ENCODE peak calls at places on chromosomes 6 and 20, in four cellular contexts. One of them, this sample, is unnamed.

GRCh38 chr6:166512567-166512966 is 73.9 kb downstream of the RAMACL start:
- DNase-seq in A549: no peak
- DNase-seq in K562: peak
- DNase-seq in HepG2: no peak
- DNase-seq in this sample: no peak

GRCh38 chr6:67683960-67684359 is 951.1 kb upstream of the ADGRB3 start:
- DNase-seq in A549: no peak
- DNase-seq in K562: peak
- DNase-seq in HepG2: no peak
- DNase-seq in this sample: no peak

GRCh38 chr20:48090784-48091183 is 305.5 kb upstream of the SULF2 start:
- DNase-seq in A549: no peak
- DNase-seq in K562: no peak
- DNase-seq in HepG2: no peak
- DNase-seq in this sample: no peak

GRCh38 chr6:100175814-100176275 is 181.8 kb upstream of the MCHR2 start:
- DNase-seq in A549: no peak
- DNase-seq in K562: peak
- DNase-seq in HepG2: peak
- DNase-seq in this sample: no peak

GRCh38 chr6:3209114-3210023 is 18.1 kb downstream of the TUBB2B start:
- DNase-seq in A549: peak
- DNase-seq in K562: peak
- DNase-seq in HepG2: peak
- DNase-seq in this sample: peak

GRCh38 chr6:134347916-134348805 is 30.2 kb upstream of the SGK1 start:
- DNase-seq in A549: no peak
- DNase-seq in K562: no peak
- DNase-seq in HepG2: no peak
- DNase-seq in this sample: no peak

GRCh38 chr6:73134588-73134987 is 90.7 kb downstream of the KHDC1L start:
- DNase-seq in A549: no peak
- DNase-seq in K562: peak
- DNase-seq in HepG2: peak
- DNase-seq in this sample: peak

GRCh38 chr6:27061235-27061993 is 186.1 kb upstream of the PRSS16 start:
- DNase-seq in A549: no peak
- DNase-seq in K562: no peak
- DNase-seq in HepG2: peak
- DNase-seq in this sample: no peak

GRCh38 chr6:129280719-129281118 is 397.8 kb downstream of the LAMA2 start:
- DNase-seq in A549: no peak
- DNase-seq in K562: no peak
- DNase-seq in HepG2: no peak
- DNase-seq in this sample: no peak

GRCh38 chr6:42979523-42980177 is 669 bp upstream of the PEX6 start:
- DNase-seq in A549: peak
- DNase-seq in K562: no peak
- DNase-seq in HepG2: no peak
- DNase-seq in this sample: no peak

GRCh38 chr6:117425431-117426153 is at the start of gene ROS1:
- DNase-seq in A549: no peak
- DNase-seq in K562: no peak
- DNase-seq in HepG2: no peak
- DNase-seq in this sample: no peak

GRCh38 chr6:106213660-106214276 is 111.8 kb downstream of the ATG5 start:
- DNase-seq in A549: no peak
- DNase-seq in K562: no peak
- DNase-seq in HepG2: no peak
- DNase-seq in this sample: no peak

GRCh38 chr6:40922281-40922680 is 116.7 kb downstream of the UNC5CL start:
- DNase-seq in A549: no peak
- DNase-seq in K562: no peak
- DNase-seq in HepG2: no peak
- DNase-seq in this sample: no peak

DNA sequence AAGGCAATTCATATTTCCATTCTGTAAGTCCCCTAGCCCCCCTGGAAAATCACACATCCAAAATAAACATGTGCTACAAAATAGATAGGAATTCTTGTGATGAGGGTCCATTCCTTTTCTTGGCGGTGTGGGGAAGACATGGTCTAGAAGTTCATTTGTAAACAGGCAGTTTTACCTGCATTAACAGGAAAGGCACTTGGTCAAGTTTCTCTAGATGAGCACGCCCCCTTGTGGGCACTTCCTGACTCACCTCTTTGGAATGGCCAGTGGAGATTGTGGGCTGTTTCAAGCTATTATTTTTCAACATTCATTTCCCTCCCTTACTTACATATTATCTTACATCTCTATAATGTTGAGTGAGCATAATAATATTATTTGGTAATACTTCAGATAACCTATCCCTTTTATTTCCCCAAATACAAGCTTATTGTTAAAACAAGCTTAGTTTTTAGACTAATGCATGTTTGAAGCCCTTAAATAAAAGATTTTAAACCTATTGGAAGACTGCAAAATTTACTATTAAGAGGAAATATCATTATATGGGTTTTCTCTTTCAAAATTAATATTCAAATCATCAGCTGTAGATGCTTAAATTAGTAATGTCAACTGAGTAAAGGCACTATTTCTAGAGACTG is 92.1 kb downstream of the TASP1 start:
- DNase-seq in A549: peak
- DNase-seq in K562: peak
- DNase-seq in HepG2: peak
- DNase-seq in this sample: peak
- TF ChIP-seq NR3C1 in A549: no peak
- TF ChIP-seq NR3C1 in K562: no peak
- TF ChIP-seq NR3C1 in HepG2: no peak
- TF ChIP-seq NR3C1 in this sample: no peak

GRCh38 chr20:36237477-36237876 is 1.2 kb downstream of the AAR2 start:
- DNase-seq in A549: no peak
- DNase-seq in K562: no peak
- DNase-seq in HepG2: no peak
- DNase-seq in this sample: no peak

GRCh38 chr20:36238153-36238552 is 1.9 kb downstream of the AAR2 start:
- DNase-seq in A549: no peak
- DNase-seq in K562: no peak
- DNase-seq in HepG2: no peak
- DNase-seq in this sample: no peak

GRCh38 chr20:36238760-36239159 is 2.5 kb downstream of the AAR2 start:
- DNase-seq in A549: no peak
- DNase-seq in K562: no peak
- DNase-seq in HepG2: no peak
- DNase-seq in this sample: no peak

GRCh38 chr20:36241678-36242077 is 5.4 kb downstream of the AAR2 start:
- DNase-seq in A549: no peak
- DNase-seq in K562: no peak
- DNase-seq in HepG2: no peak
- DNase-seq in this sample: no peak

DNA sequence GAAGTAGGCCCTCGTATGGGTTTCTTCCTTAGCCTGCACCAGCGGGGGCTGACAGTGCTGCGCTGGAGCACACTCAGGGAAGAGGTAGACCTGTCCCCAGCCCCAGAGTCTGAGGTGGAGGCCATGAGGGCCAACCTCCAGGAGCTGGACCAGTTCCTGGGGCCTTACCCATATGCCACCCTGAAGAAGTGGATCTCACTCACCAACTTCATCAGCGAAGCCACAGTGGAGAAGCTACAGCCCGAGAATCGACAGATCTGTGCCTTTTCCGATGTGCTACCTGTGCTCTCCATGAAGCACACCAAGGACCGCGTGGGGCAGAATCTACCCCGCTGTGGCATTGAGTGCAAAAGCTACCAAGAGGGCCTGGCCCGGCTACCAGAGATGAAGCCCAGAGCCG is 3.8 kb downstream of the AAR2 start:
- DNase-seq in A549: no peak
- DNase-seq in K562: no peak
- DNase-seq in HepG2: no peak
- DNase-seq in this sample: no peak
- TF ChIP-seq NR3C1 in A549: no peak
- TF ChIP-seq NR3C1 in K562: no peak
- TF ChIP-seq NR3C1 in HepG2: no peak
- TF ChIP-seq NR3C1 in this sample: no peak

DNA sequence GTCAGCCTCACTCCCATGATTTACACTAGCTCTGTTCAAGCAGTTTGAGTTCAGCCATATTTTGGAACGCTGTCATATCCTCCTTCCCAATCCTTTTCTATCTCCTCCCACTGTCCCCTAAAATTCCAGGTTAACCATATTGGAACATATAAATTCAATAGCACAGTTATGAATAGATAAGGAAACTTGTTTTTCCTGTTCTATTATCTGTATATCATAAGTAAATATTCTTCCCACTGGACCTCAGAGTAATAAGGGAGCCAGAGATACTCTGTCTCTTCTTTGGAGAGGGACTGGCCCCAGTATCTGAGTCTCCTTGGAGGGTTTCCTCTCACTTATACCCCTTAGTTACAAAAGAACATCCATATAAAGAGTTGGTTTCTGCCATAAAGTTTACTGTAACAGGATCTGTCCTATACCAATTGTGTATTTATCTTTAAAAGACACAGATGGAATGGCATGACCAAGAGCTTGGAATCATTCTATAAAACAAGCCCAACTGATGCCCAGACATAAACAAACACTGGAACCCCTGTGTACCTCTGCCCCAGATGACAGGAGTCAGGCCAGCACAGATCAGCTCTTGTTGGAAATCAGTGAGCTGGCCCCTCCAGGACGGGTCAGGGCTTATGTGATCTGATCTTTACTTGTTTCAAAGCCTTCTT is 67.1 kb downstream of the EPB41L2 start:
- DNase-seq in A549: no peak
- DNase-seq in K562: no peak
- DNase-seq in HepG2: no peak
- DNase-seq in this sample: no peak
- TF ChIP-seq NR3C1 in A549: no peak
- TF ChIP-seq NR3C1 in K562: no peak
- TF ChIP-seq NR3C1 in HepG2: no peak
- TF ChIP-seq NR3C1 in this sample: no peak

DNA sequence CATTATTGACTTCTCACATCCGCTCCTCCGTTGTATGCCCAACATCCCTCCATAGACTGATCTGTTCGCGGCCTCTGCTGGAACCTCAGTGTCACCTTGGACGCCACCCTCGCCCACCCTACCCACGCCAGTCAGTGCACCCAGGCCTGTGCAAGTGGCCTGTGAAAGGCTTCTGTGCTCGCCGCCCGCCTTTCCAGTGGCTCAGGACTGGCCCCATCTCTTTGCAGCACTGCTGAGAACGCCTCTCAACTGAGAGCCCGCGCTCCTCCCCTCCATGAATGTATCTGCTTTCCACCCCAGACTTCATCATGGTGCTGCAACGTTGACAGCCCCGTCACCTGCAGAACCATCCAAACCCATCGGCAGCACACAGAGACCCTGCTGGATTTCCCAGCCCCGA is 227.3 kb upstream of the QKI start:
- DNase-seq in A549: no peak
- DNase-seq in K562: no peak
- DNase-seq in HepG2: no peak
- DNase-seq in this sample: no peak
- TF ChIP-seq NR3C1 in A549: no peak
- TF ChIP-seq NR3C1 in K562: no peak
- TF ChIP-seq NR3C1 in HepG2: no peak
- TF ChIP-seq NR3C1 in this sample: no peak

This sample was measured in WTC11.